ENCODE peak calls at places on chromosomes 5 and 9, in eight cellular contexts. J is WERI-Rb-1; M is lower leg skin; R is natural killer cell; D is A549; Y is omental fat pad; W is CD4-positive, alpha-beta T cell; K is GM10248. X is an unnamed sample.
A peak's percentile ranks its signal among the peaks of the same experiment; 100 is the strongest.

GRCh38 chr5:78475370-78475769 is 115.0 kb downstream of the SCAMP1 start:
- DNase-seq in R (no peak), D (no peak), W (no peak), Y (no peak), M (no peak), K (no peak), J (no peak), X (no peak)

GRCh38 chr5:95446560-95447221 is 55.5 kb downstream of the FAM81B start:
- DNase-seq in W (no peak), Y (no peak), J (no peak), K (no peak), D (no peak), R (no peak), M (no peak), X (no peak)

GRCh38 chr9:119768266-119768665 is 399.0 kb upstream of the BRINP1 start:
- DNase-seq in M (no peak), R (no peak), Y (no peak), D (no peak), K (no peak), J (no peak), W (no peak), X (no peak)

GRCh38 chr9:134894136-134894860 is 13.7 kb downstream of the FCN2 start:
- DNase-seq in M (no peak), W (no peak), R (no peak), J (no peak), Y (no peak), K (no peak), D (no peak), X (no peak)

GRCh38 chr5:78633710-78634109 is 14.9 kb downstream of the LHFPL2 start:
- DNase-seq in J (no peak), R (no peak), D (no peak), M (no peak), W (no peak), K (no peak), Y (no peak), X (no peak)

GRCh38 chr9:115305543-115305942 is 187.6 kb upstream of the TNC start:
- DNase-seq in Y (no peak), R (no peak), W (no peak), M (no peak), J (no peak), D (no peak), K (no peak), X (no peak)

GRCh38 chr9:84839538-84839937 is 170.0 kb downstream of the NTRK2 start:
- DNase-seq in W (no peak), R (no peak), Y (no peak), J (no peak), D (no peak), M (no peak), K (no peak), X (no peak)

GRCh38 chr9:21974230-21974541 is 20.0 kb downstream of the CDKN2A start:
- DNase-seq in M (no peak), R (no peak), K (no peak), W (no peak), Y (no peak), J (no peak), D (no peak), X (no peak)

GRCh38 chr9:259405-260404 is 45.0 kb downstream of the DOCK8 start:
- DNase-seq in D (no peak), M (no peak), K (no peak), J (no peak), W (no peak), Y (no peak), R (no peak), X (no peak)

GRCh38 chr5:95519151-95519550 is 35.6 kb downstream of the SKIC3 start:
- DNase-seq in R (no peak), D (no peak), W (no peak), J (no peak), Y (no peak), M (no peak), K (no peak), X (no peak)

GRCh38 chr5:14895301-14895700 is 23.7 kb upstream of the ANKH start:
- DNase-seq in K (no peak), W (no peak), R (no peak), D (no peak), Y (no peak), M (no peak), J (no peak), X (no peak)

GRCh38 chr5:37787742-37788141 is 52.1 kb downstream of the GDNF start:
- DNase-seq in K (no peak), W (no peak), M (no peak), J (no peak), Y (no peak), R (no peak), D (no peak), X (no peak)

GRCh38 chr5:77449981-77450380 is 42.1 kb downstream of the WDR41 start:
- DNase-seq in J (no peak), K (no peak), D (no peak), M (no peak), Y (no peak), R (no peak), W (no peak), X (no peak)

GRCh38 chr5:112533315-112533867 is 114.3 kb upstream of the EPB41L4A start:
- DNase-seq in Y (no peak), D (peak; percentile 40), J (no peak), W (no peak), K (no peak), M (no peak), R (no peak), X (no peak)

GRCh38 chr5:33465120-33465519 is 24.4 kb downstream of the TARS1 start:
- DNase-seq in K (no peak), R (no peak), D (no peak), M (no peak), J (no peak), W (no peak), Y (no peak), X (no peak)

GRCh38 chr5:139747583-139748504 is 47.8 kb upstream of the PSD2 start:
- DNase-seq in W (peak; percentile 14), J (peak; percentile 86), M (no peak), K (peak; percentile 60), Y (peak; percentile 41), D (no peak), R (peak; percentile 83), X (peak; percentile 44)

GRCh38 chr9:35575478-35575877 is 29.6 kb upstream of the TESK1 start:
- DNase-seq in J (no peak), D (no peak), Y (no peak), W (no peak), R (no peak), K (no peak), M (no peak), X (no peak)

GRCh38 chr5:150758534-150759333 is at the start of gene DCTN4:
- DNase-seq in W (peak; percentile 84), D (peak; percentile 98), Y (peak; percentile 90), K (peak; percentile 92), J (peak; percentile 96), M (peak; percentile 98), R (peak; percentile 90), X (peak; percentile 89)
- TF ChIP-seq CTCF in W (no peak), D (no peak), Y (no peak), K (no peak), J (no peak), M (no peak), R (no peak), X (no peak)

DNA sequence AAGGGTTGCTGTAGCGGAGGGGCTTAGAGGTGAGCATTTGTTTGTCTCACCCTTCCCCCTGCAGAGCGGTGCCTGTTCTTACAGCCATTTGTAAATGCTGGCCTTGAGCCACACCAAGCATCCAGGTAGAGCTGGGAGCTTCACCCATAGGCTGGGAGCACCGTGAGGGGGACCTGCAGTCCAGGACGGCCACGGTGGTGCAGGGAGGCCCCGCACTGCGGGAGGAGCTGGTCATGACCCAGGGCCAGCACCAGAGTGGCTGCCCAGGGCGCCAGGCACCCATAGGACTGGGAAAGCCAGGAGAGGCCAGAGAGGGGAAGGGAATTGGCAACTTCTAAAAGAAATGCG is 197.3 kb upstream of the ADAMTS16 start:
- DNase-seq in M (no peak), W (no peak), R (no peak), J (no peak), K (no peak), D (no peak), Y (no peak), X (no peak)
- TF ChIP-seq CTCF in M (no peak), W (no peak), R (no peak), J (no peak), K (no peak), D (no peak), Y (no peak), X (no peak)

GRCh38 chr5:114206640-114207039 is 155.2 kb upstream of the KCNN2 start:
- DNase-seq in D (no peak), Y (no peak), R (no peak), K (no peak), J (no peak), M (no peak), W (no peak), X (no peak)
- TF ChIP-seq CTCF in D (no peak), Y (no peak), R (no peak), K (no peak), J (no peak), M (no peak), W (no peak), X (no peak)

GRCh38 chr5:123371575-123372179 is 51.5 kb downstream of the CEP120 start:
- DNase-seq in W (no peak), R (peak; percentile 21), K (no peak), Y (peak; percentile 30), M (no peak), J (peak; percentile 72), D (peak; percentile 7), X (peak; percentile 49)
- TF ChIP-seq CTCF in W (peak; percentile 61), R (peak; percentile 46), K (peak; percentile 31), Y (no peak), M (no peak), J (peak; percentile 74), D (peak; percentile 44), X (peak; percentile 63)

GRCh38 chr9:19552693-19553092 is 143.9 kb downstream of the ACER2 start:
- DNase-seq in D (no peak), J (peak; percentile 23), K (no peak), W (no peak), Y (no peak), R (no peak), M (no peak), X (no peak)

GRCh38 chr9:19550009-19550408 is 141.2 kb downstream of the ACER2 start:
- DNase-seq in D (no peak), W (no peak), J (no peak), R (no peak), Y (no peak), K (no peak), M (no peak), X (no peak)

GRCh38 chr9:19553441-19553840 is 144.6 kb downstream of the ACER2 start:
- DNase-seq in R (no peak), M (no peak), W (no peak), Y (no peak), J (no peak), D (no peak), K (no peak), X (no peak)

GRCh38 chr9:19552282-19552681 is 143.5 kb downstream of the ACER2 start:
- DNase-seq in K (no peak), D (no peak), Y (no peak), J (peak; percentile 9), M (no peak), R (no peak), W (no peak), X (no peak)

GRCh38 chr9:19551124-19551929 is 142.5 kb downstream of the ACER2 start:
- DNase-seq in Y (no peak), D (no peak), M (no peak), R (no peak), K (peak; percentile 17), W (no peak), J (peak; percentile 13), X (no peak)
- TF ChIP-seq CTCF in Y (no peak), D (no peak), M (no peak), R (no peak), K (peak; percentile 13), W (no peak), J (no peak), X (no peak)